ENCODE peak calls at places on chromosomes 12 and 14, in six cellular contexts. Q is choroid plexus epithelial cell, H is epithelial cell of esophagus, F is upper lobe of right lung, A is tibial artery, L is OCI-LY7. D is an unnamed sample.

GRCh38 chr12:115599251-115599811 is 678.2 kb downstream of the MED13L start:
- DNase-seq in Q (peak; percentile 10), H (no peak), F (no peak), A (no peak), L (no peak), D (no peak)

GRCh38 chr12:45989277-45989856 is 1.0 kb downstream of the SCAF11 start:
- DNase-seq in Q (peak; percentile 41), H (peak; percentile 62), F (no peak), A (no peak), L (peak; percentile 80), D (peak; percentile 36)

GRCh38 chr14:70857499-70857895 is 48.2 kb upstream of the MAP3K9 start:
- DNase-seq in Q (peak; percentile 14), H (no peak), F (no peak), A (no peak), L (no peak), D (no peak)

GRCh38 chr14:34466691-34467090 is 4.7 kb upstream of the SPTSSA start:
- DNase-seq in Q (no peak), H (no peak), F (no peak), A (no peak), L (no peak), D (no peak)

GRCh38 chr14:67673451-67673850 is 981 bp downstream of the VTI1B start:
- DNase-seq in Q (peak; percentile 30), H (peak; percentile 42), F (no peak), A (no peak), L (no peak), D (no peak)

GRCh38 chr12:11580125-11580751 is 69.2 kb upstream of the ETV6 start:
- DNase-seq in Q (peak; percentile 87), H (peak; percentile 99), F (peak; percentile 66), A (peak; percentile 42), L (peak; percentile 37), D (no peak)

GRCh38 chr14:101445278-101445677 is 116.0 kb upstream of the DIO3 start:
- DNase-seq in Q (no peak), H (no peak), F (no peak), A (no peak), L (no peak), D (no peak)

GRCh38 chr12:74476234-74476633 is 61.4 kb upstream of the ATXN7L3B start:
- DNase-seq in Q (no peak), H (no peak), F (no peak), A (no peak), L (no peak), D (no peak)

GRCh38 chr14:71549421-71549820 is 382.8 kb upstream of the RGS6 start:
- DNase-seq in Q (no peak), H (no peak), F (no peak), A (no peak), L (no peak), D (no peak)

GRCh38 chr14:67582061-67582460 is 18.0 kb downstream of the PIGH start:
- DNase-seq in Q (no peak), H (no peak), F (no peak), A (no peak), L (no peak), D (no peak)

GRCh38 chr14:54425068-54425467 is 16.1 kb downstream of the CNIH1 start:
- DNase-seq in Q (no peak), H (no peak), F (no peak), A (no peak), L (no peak), D (no peak)

GRCh38 chr14:70660967-70661871 is 19.5 kb downstream of the TTC9 start:
- DNase-seq in Q (no peak), H (peak; percentile 36), F (no peak), A (no peak), L (peak; percentile 82), D (no peak)

GRCh38 chr12:115325858-115326257 is 641.9 kb upstream of the TBX3 start:
- DNase-seq in Q (no peak), H (peak; percentile 77), F (no peak), A (no peak), L (no peak), D (no peak)

GRCh38 chr12:67572492-67572891 is 76.1 kb upstream of the DYRK2 start:
- DNase-seq in Q (no peak), H (no peak), F (no peak), A (no peak), L (no peak), D (no peak)

GRCh38 chr14:77007975-77008421 is 20.5 kb downstream of the IRF2BPL start:
- DNase-seq in Q (no peak), H (peak; percentile 84), F (peak; percentile 93), A (peak; percentile 75), L (no peak), D (no peak)

GRCh38 chr14:52338282-52338681 is 24.2 kb downstream of the PTGER2 start:
- DNase-seq in Q (peak; percentile 74), H (peak; percentile 83), F (no peak), A (no peak), L (no peak), D (no peak)

GRCh38 chr14:54567224-54567633 is 301 bp downstream of the SAMD4A start:
- DNase-seq in Q (no peak), H (no peak), F (no peak), A (peak; percentile 34), L (no peak), D (no peak)

GRCh38 chr14:37140176-37140575 is 32.2 kb downstream of the SLC25A21 start:
- DNase-seq in Q (no peak), H (no peak), F (no peak), A (no peak), L (no peak), D (no peak)

GRCh38 chr14:53630336-53630735 is 326.3 kb downstream of the BMP4 start:
- DNase-seq in Q (no peak), H (no peak), F (no peak), A (no peak), L (no peak), D (no peak)

GRCh38 chr12:123384318-123384993 is 524 bp downstream of the KMT5A start:
- DNase-seq in Q (peak; percentile 8), H (peak; percentile 32), F (no peak), A (no peak), L (peak; percentile 19), D (peak; percentile 27)

GRCh38 chr12:111529424-111530368 is 69.4 kb downstream of the ATXN2 start:
- DNase-seq in Q (peak; percentile 78), H (peak; percentile 67), F (no peak), A (no peak), L (peak; percentile 77), D (peak; percentile 81)

GRCh38 chr14:52553002-52553670 is 500 bp downstream of the GPR137C start:
- DNase-seq in Q (peak; percentile 17), H (peak; percentile 31), F (peak; percentile 71), A (peak; percentile 21), L (peak; percentile 62), D (peak; percentile 67)

GRCh38 chr14:70595443-70596185 is 4.8 kb downstream of the MED6 start:
- DNase-seq in Q (peak; percentile 8), H (peak; percentile 26), F (no peak), A (no peak), L (no peak), D (no peak)

GRCh38 chr12:132408001-132408400 is 78.6 kb upstream of the GALNT9 start:
- DNase-seq in Q (no peak), H (no peak), F (no peak), A (no peak), L (no peak), D (no peak)

GRCh38 chr12:84913151-84913550 is 552 bp upstream of the SLC6A15 start:
- DNase-seq in Q (peak; percentile 62), H (peak; percentile 58), F (no peak), A (no peak), L (no peak), D (no peak)

DNA sequence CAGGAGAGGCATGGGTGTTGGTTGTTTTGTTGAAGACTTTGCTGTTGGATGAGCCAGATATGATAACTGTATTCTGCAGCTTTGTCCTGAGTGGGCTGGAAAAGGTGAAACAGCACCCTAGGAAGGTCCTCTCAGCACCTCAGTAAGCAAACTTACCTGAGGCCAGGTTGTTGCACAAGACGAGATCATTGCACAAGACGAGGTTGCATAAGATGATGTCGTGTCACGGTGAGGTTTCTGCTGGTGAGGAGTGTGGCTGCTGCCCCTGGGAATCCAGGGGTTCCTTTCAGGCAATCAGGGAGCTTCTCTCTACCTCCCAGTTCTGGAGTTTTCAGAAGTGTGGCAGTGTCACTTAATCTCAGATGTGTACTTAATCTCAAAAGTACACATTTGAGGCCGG is 85.6 kb downstream of the GLT1D1 start:
- DNase-seq in Q (no peak), H (peak; percentile 59), F (no peak), A (no peak), L (no peak), D (no peak)
- TF ChIP-seq CTCF in Q (no peak), H (no peak), F (no peak), A (no peak), L (no peak), D (no peak)

DNA sequence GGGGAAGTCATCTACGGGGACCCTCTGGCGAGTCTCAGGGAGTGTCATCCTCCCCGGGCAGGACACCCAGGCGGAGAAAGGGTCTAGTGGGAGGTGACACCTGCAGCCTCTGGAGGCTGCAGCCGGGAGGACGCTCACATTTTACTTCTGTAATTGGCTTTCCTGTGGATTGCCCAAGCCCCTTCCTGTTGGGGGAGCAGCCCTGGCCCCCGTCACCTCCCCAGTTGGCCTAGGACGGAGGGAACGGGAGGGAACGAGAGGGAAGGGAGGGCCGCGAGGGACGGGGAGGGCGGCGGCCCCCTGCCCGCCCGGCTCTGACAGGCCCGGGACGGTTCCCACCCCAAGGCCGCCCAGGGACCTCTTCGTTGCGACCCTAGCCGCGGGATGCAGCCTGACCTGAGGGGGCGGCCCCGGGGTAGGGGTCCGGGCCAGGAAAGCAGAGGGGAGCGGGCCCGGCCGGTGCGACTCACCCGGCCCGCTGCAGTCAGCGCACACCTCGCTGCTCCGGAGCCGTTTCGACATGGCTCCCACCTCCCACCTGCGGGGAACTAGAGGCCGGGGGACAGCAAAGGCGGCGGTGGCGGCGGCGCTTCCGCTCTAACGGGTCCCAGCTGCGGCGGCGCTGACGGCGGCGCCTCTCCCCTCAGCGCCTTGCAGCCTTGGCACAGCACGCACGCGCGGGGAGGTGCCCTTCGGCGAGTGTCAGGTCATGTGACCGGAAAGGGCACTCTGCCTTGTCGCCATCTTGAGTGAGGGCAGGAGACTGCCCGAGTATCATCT is at the start of gene GIT2:
- DNase-seq in Q (peak; percentile 91), H (peak; percentile 93), F (peak; percentile 97), A (peak; percentile 94), L (peak; percentile 99), D (peak; percentile 95)
- TF ChIP-seq CTCF in Q (peak; percentile 3), H (no peak), F (no peak), A (no peak), L (peak; percentile 35), D (no peak)

DNA sequence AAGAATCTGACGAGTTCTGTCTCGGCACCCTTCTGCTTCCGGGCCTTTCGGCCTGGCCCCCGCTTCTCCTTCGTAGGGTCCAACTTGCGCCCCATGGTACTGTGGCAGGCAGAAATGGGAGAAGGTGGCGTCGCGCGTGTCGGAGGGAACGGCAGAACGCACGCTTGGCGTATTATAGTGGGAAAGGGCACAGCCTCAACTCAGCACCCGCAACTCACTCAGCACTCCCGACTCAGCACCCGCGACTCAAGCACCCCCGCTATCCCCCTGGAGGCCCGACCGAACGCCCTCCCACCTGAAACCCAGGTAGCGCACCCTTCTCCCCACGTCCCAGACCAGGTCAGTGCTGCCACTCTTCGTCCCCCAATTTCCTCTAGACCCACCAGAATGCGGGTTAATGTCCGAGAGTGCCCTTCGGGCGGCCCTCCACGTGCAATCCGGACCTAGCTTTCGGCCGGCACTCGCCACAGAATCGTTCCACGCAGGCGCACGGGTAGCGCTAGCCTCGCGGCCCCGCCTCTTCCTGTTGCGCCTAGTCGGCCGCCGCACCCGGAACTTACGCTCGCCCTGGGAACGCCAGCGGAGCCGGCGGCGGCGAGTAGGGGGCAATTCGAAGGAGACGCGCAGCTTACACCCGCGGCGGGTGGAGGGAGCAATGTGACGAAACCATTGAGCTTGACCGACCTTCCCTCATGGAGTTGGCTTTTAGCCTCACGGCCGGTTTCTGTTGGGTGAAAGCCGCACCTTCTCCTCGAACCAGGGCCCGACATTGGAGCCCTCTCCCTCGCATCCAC is at the start of gene NOP2:
- DNase-seq in Q (peak; percentile 90), H (peak; percentile 92), F (peak; percentile 97), A (peak; percentile 89), L (peak; percentile 92), D (peak; percentile 94)
- TF ChIP-seq CTCF in Q (no peak), H (no peak), F (no peak), A (no peak), L (no peak), D (no peak)

GRCh38 chr12:100993916-100994315 is 199.3 kb downstream of the ANO4 start:
- DNase-seq in Q (no peak), H (no peak), F (no peak), A (no peak), L (no peak), D (no peak)
- TF ChIP-seq CTCF in Q (no peak), H (no peak), F (no peak), A (no peak), L (no peak), D (no peak)

D was measured in GM13977.